ENCODE peak calls at places on chromosome 4, in four cellular contexts. G is stimulated activated CD4-positive, alpha-beta T cell treated with anti-CD3 and anti-CD28 coated beads, Interleukin-2, amount 100 ng/mL, for 24 hours; L is left lung; N is activated T-cell treated with anti-CD3 and anti-CD28 coated beads, Interleukin-2, amount 50 U/mL, for 72 hours. I is an unnamed sample.

GRCh38 chr4:83112239-83112638 is 2.3 kb downstream of the PLAC8 start:
- DNase-seq in G (peak), L (no peak), N (no peak), I (no peak)

GRCh38 chr4:20474119-20474518 is 222.4 kb downstream of the SLIT2 start:
- DNase-seq in L (no peak), G (no peak), N (no peak), I (no peak)

GRCh38 chr4:173835863-173836262 is 305.8 kb upstream of the HAND2 start:
- DNase-seq in L (peak), G (no peak), N (no peak), I (no peak)

GRCh38 chr4:15327311-15328298 is 100.2 kb upstream of the C1QTNF7 start:
- DNase-seq in N (no peak), G (no peak), L (no peak), I (no peak)

GRCh38 chr4:184907216-184907615 is 81.4 kb upstream of the ACSL1 start:
- DNase-seq in G (no peak), N (no peak), L (no peak), I (no peak)

GRCh38 chr4:166064706-166065105 is 191.7 kb downstream of the TLL1 start:
- DNase-seq in N (no peak), L (no peak), G (no peak), I (no peak)

GRCh38 chr4:142293536-142293935 is 552.6 kb downstream of the INPP4B start:
- DNase-seq in L (no peak), N (no peak), G (no peak), I (no peak)

GRCh38 chr4:114082348-114082747 is 102.9 kb upstream of the ARSJ start:
- DNase-seq in L (no peak), N (no peak), G (no peak), I (no peak)

GRCh38 chr4:108060164-108060563 is 70.5 kb downstream of the HADH start:
- DNase-seq in G (no peak), L (no peak), N (no peak), I (no peak)

GRCh38 chr4:105520819-105521790 is 31.3 kb upstream of the ARHGEF38 start:
- DNase-seq in L (no peak), N (peak), G (no peak), I (no peak)

GRCh38 chr4:158630893-158631292 is 40.8 kb downstream of the C4orf46 start:
- DNase-seq in N (no peak), G (no peak), L (no peak), I (no peak)

GRCh38 chr4:26058537-26058936 is 144.5 kb downstream of the SMIM20 start:
- DNase-seq in L (no peak), N (peak), G (peak), I (no peak)